ENCODE peak calls at places on chromosomes 1 and 21, in four cellular contexts. One of them, this sample, is unnamed. For H3K27me3, the result is how much of the 10 kb centered on the place peaks cover.

GRCh38 chr21:41616063-41616591 is 108.2 kb upstream of the TMPRSS2 start:
- DNase-seq in fibroblast of lung: peak
- DNase-seq in body of pancreas: no peak
- DNase-seq in mammary epithelial cell: peak
- DNase-seq in this sample: peak

GRCh38 chr1:18362150-18362549 is 118.6 kb upstream of the KLHDC7A start:
- DNase-seq in fibroblast of lung: no peak
- DNase-seq in body of pancreas: no peak
- DNase-seq in mammary epithelial cell: no peak
- DNase-seq in this sample: no peak

GRCh38 chr1:203765029-203765837 is at the start of gene LAX1:
- DNase-seq in body of pancreas: peak
- DNase-seq in fibroblast of lung: no peak
- DNase-seq in mammary epithelial cell: no peak
- DNase-seq in this sample: no peak

GRCh38 chr1:227769047-227769446 is 33.8 kb downstream of the SNAP47 start:
- DNase-seq in body of pancreas: no peak
- DNase-seq in mammary epithelial cell: no peak
- DNase-seq in fibroblast of lung: no peak
- DNase-seq in this sample: no peak

GRCh38 chr1:209095627-209096595 is 487.6 kb upstream of the CAMK1G start:
- DNase-seq in body of pancreas: no peak
- DNase-seq in fibroblast of lung: peak
- DNase-seq in mammary epithelial cell: peak
- DNase-seq in this sample: peak

GRCh38 chr1:240701412-240701811 is 89.5 kb upstream of the GREM2 start:
- DNase-seq in body of pancreas: no peak
- DNase-seq in fibroblast of lung: peak
- DNase-seq in mammary epithelial cell: no peak
- DNase-seq in this sample: peak

GRCh38 chr1:184635347-184636155 is 119.1 kb downstream of the EDEM3 start:
- DNase-seq in mammary epithelial cell: peak
- DNase-seq in body of pancreas: no peak
- DNase-seq in fibroblast of lung: no peak
- DNase-seq in this sample: peak

GRCh38 chr1:21782868-21783678 is at the start of gene USP48:
- DNase-seq in fibroblast of lung: peak
- DNase-seq in body of pancreas: peak
- DNase-seq in mammary epithelial cell: peak
- DNase-seq in this sample: peak

GRCh38 chr21:43727571-43728466 is 8.9 kb downstream of the PDXK start:
- DNase-seq in body of pancreas: peak
- DNase-seq in mammary epithelial cell: no peak
- DNase-seq in fibroblast of lung: no peak
- DNase-seq in this sample: peak

GRCh38 chr1:180440335-180440734 is 62.0 kb downstream of the ACBD6 start:
- DNase-seq in mammary epithelial cell: no peak
- DNase-seq in body of pancreas: no peak
- DNase-seq in fibroblast of lung: no peak
- DNase-seq in this sample: no peak

GRCh38 chr1:55046871-55047270 is 7.5 kb downstream of the PCSK9 start:
- DNase-seq in body of pancreas: no peak
- DNase-seq in mammary epithelial cell: no peak
- DNase-seq in fibroblast of lung: no peak
- DNase-seq in this sample: no peak

GRCh38 chr1:110065841-110066240 is 4.6 kb downstream of the ALX3 start:
- DNase-seq in fibroblast of lung: no peak
- DNase-seq in body of pancreas: no peak
- DNase-seq in mammary epithelial cell: no peak
- DNase-seq in this sample: peak
- H3K27me3 ChIP-seq in fibroblast of lung: under half
- H3K27me3 ChIP-seq in body of pancreas: under half
- H3K27me3 ChIP-seq in mammary epithelial cell: under half
- H3K27me3 ChIP-seq in this sample: under half

DNA sequence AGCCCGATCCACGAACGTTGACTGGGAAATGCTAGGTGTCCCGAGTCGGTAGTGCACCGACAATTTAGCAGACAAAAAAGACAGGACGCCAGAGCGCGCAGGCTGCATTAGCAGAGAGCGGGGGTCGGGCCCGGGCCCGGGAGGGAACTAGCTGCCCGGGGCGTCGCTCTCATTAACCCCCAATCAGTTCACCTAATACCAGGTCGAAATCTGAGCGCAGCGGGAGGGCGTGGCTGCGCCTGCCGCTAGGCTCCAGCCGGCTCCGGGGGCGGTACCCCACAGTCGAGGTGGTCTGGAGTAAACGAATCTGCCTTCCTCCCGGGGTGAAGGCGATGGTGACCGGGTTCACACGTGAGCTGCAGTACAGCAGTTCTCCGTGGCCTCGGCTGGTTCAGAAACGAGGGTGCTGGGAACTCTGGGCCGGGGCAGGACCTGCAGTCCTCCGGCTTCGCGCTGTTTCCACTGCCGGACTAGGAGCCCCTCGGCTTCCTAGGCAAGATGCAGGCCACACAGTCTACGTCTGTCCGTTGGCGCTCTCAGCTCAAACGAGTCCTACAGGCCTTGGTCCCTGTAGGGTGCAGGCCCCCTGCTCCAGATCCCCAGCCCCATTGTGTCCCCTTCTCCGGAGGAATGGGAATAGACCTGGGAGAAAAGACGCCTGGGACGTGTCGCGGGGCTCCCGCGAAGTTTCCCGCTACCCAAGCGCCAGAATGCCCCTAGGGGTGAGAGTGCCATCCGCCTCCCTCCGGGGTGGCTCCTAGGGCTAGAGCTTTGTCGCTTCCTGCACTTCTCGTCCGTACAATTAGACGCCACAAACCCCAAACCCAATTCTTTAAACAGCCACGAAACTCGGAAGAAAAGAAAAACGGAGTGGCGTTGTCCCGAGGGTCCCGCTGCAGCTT is 2.0 kb downstream of the GFI1 start:
- DNase-seq in mammary epithelial cell: peak
- DNase-seq in body of pancreas: peak
- DNase-seq in fibroblast of lung: no peak
- DNase-seq in this sample: no peak
- H3K27me3 ChIP-seq in mammary epithelial cell: half or more
- H3K27me3 ChIP-seq in body of pancreas: under half
- H3K27me3 ChIP-seq in fibroblast of lung: half or more
- H3K27me3 ChIP-seq in this sample: half or more

GRCh38 chr1:77794550-77794949 is 15.1 kb downstream of the MIGA1 start:
- DNase-seq in mammary epithelial cell: no peak
- DNase-seq in fibroblast of lung: no peak
- DNase-seq in body of pancreas: no peak
- DNase-seq in this sample: no peak
- H3K27me3 ChIP-seq in mammary epithelial cell: under half
- H3K27me3 ChIP-seq in fibroblast of lung: under half
- H3K27me3 ChIP-seq in body of pancreas: under half
- H3K27me3 ChIP-seq in this sample: under half

DNA sequence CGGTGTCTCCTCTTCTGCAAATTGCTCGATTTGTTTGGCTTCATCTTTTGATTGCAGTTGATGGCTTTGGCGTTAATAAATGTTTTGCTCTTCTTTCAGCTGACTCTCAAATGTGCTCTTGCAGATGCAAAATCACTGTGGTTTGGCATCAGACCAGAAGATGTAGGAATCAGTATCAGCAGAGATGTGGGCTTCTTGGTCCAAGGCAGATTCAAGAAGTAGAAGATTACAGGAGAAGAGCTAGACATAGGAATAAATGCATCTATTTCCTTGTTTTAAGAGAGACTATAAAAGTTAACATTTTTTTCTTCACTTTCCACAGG is 59.8 kb upstream of the BACH1 start:
- DNase-seq in body of pancreas: no peak
- DNase-seq in mammary epithelial cell: no peak
- DNase-seq in fibroblast of lung: peak
- DNase-seq in this sample: no peak
- H3K27me3 ChIP-seq in body of pancreas: under half
- H3K27me3 ChIP-seq in mammary epithelial cell: under half
- H3K27me3 ChIP-seq in fibroblast of lung: under half
- H3K27me3 ChIP-seq in this sample: under half

DNA sequence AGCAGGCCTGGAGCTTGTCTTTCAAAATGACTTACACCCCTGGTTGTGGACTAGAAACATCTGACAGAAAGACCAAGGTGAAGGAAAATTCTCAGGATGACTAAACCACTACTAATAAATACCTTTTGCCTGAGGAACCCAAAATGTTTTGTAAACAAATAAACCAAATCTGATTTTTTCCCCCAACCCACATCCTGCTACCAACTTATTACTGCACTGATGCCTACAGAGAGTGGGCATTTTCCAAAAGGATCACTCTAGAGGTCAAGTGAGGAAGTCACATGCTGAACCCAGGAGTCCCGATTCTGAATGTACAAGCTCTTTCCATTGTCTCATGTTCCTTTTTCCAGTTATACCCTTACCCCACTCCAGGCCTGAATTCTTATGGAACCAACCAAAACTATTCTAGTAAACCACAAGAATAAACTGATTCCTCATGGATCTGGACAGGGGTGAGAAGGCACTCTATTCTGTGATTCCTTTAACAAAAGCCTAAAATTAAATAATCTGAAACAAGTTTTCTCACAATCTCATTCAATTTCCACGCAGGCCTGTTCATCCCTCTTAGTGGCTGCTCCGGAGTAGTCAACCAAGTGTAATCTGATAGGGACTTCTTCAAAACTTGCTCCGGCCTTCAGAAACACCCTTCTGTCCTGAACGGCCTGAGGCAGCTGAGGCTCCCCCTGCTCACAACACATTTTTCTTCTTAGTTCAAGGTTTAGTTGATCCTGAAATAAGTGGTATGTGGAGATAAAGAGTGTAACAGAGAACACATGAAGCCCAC is 1.4 kb downstream of the PI4KB start:
- DNase-seq in body of pancreas: no peak
- DNase-seq in mammary epithelial cell: peak
- DNase-seq in fibroblast of lung: peak
- DNase-seq in this sample: no peak
- H3K27me3 ChIP-seq in body of pancreas: under half
- H3K27me3 ChIP-seq in mammary epithelial cell: under half
- H3K27me3 ChIP-seq in fibroblast of lung: under half
- H3K27me3 ChIP-seq in this sample: under half

GRCh38 chr1:110151175-110151715 is 951 bp downstream of the SLC6A17 start:
- DNase-seq in mammary epithelial cell: no peak
- DNase-seq in fibroblast of lung: no peak
- DNase-seq in body of pancreas: no peak
- DNase-seq in this sample: no peak
- H3K27me3 ChIP-seq in mammary epithelial cell: under half
- H3K27me3 ChIP-seq in fibroblast of lung: under half
- H3K27me3 ChIP-seq in body of pancreas: under half
- H3K27me3 ChIP-seq in this sample: under half

GRCh38 chr21:32900814-32901213 is 124.9 kb upstream of the OLIG2 start:
- DNase-seq in mammary epithelial cell: no peak
- DNase-seq in fibroblast of lung: no peak
- DNase-seq in body of pancreas: no peak
- DNase-seq in this sample: no peak
- H3K27me3 ChIP-seq in mammary epithelial cell: under half
- H3K27me3 ChIP-seq in fibroblast of lung: under half
- H3K27me3 ChIP-seq in body of pancreas: under half
- H3K27me3 ChIP-seq in this sample: under half

DNA sequence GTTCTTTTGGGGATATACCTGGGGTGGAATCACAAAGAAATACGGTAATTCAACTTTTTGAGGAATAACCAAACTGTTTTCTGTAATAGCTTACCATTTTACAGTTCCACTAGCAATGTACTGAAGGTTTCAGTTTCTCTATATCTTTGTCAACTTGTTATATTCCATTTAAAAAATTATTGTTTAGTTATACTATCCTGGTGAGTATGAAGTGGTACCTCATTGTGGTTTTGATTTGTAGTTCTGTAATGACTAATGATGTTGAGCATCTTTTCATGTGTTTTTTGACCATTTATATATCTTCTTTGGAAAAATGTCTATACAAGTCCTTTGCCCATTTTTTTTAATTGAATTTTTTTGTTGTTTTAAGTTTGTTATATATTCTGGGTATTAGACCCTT is 39.4 kb downstream of the MAST2 start:
- DNase-seq in mammary epithelial cell: no peak
- DNase-seq in body of pancreas: no peak
- DNase-seq in fibroblast of lung: no peak
- DNase-seq in this sample: no peak
- H3K27me3 ChIP-seq in mammary epithelial cell: under half
- H3K27me3 ChIP-seq in body of pancreas: under half
- H3K27me3 ChIP-seq in fibroblast of lung: under half
- H3K27me3 ChIP-seq in this sample: under half

DNA sequence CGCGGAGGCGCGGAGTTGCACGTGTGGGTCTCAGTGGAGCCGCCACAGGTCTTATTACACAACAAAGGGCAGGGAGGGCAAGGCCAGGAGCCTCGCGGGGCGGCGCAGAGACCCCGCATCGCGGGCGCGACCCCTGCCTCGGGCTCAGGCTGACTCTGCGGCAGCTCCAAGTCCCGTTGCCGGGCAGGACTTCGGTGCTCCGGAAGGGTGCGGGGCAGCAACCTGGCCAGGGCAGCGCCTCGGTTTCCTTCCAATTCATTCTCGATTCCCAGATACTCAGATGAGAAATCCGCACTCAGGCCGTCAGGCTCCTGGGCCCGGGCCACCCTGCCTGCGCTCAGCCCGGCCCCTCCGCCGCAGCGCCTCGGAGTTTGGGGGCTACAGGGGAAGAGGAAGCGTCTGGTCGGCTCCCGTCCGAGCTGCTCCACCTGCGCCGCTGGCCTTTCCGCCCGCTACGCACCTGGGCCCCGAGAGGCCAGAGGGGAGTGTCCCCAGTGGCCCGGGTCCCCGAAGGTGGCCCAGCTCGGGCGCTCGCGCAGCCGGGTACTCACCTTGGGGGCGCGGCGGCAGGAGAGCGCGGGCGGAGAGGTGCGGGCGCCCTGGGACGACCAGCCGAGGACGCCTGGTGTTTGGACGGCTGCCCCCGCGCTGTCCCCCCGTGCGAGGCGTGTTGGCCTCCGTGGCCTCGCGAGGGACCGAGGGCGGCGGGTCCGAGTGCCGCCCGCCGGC is 1.2 kb upstream of the PRDM16 start:
- DNase-seq in body of pancreas: peak
- DNase-seq in mammary epithelial cell: no peak
- DNase-seq in fibroblast of lung: no peak
- DNase-seq in this sample: no peak
- H3K27me3 ChIP-seq in body of pancreas: under half
- H3K27me3 ChIP-seq in mammary epithelial cell: under half
- H3K27me3 ChIP-seq in fibroblast of lung: under half
- H3K27me3 ChIP-seq in this sample: under half

GRCh38 chr1:3442331-3442730 is 12.1 kb upstream of the ARHGEF16 start:
- DNase-seq in mammary epithelial cell: no peak
- DNase-seq in body of pancreas: no peak
- DNase-seq in fibroblast of lung: no peak
- DNase-seq in this sample: no peak
- H3K27me3 ChIP-seq in mammary epithelial cell: under half
- H3K27me3 ChIP-seq in body of pancreas: under half
- H3K27me3 ChIP-seq in fibroblast of lung: under half
- H3K27me3 ChIP-seq in this sample: under half